ENCODE peak calls at places on chromosomes 12 and 14, in five cellular contexts. H, G, Y, V and P are unnamed samples.
A peak's percentile ranks its signal among the peaks of the same experiment; 100 is the strongest.

GRCh38 chr12:55908726-55909512 is 18.8 kb downstream of the PYM1 start:
- DNase-seq in H (no peak), G (no peak), Y (no peak), V (no peak), P (no peak)

GRCh38 chr12:95207407-95207806 is 9.9 kb downstream of the FGD6 start:
- DNase-seq in H (no peak), G (no peak), Y (no peak), V (no peak), P (no peak)

GRCh38 chr14:36518031-36518585 is 1.9 kb downstream of the NKX2-1 start:
- DNase-seq in H (no peak), G (no peak), Y (no peak), V (no peak), P (no peak)

GRCh38 chr12:88662093-88662492 is 81.8 kb upstream of the KITLG start:
- DNase-seq in H (no peak), G (no peak), Y (no peak), V (no peak), P (no peak)

GRCh38 chr12:57751432-57751787 is 700 bp downstream of the CDK4 start:
- DNase-seq in H (no peak), G (no peak), Y (no peak), V (no peak), P (no peak)

GRCh38 chr12:2291182-2291832 is 238.5 kb downstream of the CACNA1C start:
- DNase-seq in H (peak; percentile 44), G (no peak), Y (no peak), V (peak; percentile 60), P (peak; percentile 16)

GRCh38 chr14:94098359-94098758 is 12.2 kb upstream of the IFI27 start:
- DNase-seq in H (no peak), G (peak; percentile 68), Y (no peak), V (no peak), P (no peak)

GRCh38 chr12:96323906-96324305 is 76.3 kb downstream of the CDK17 start:
- DNase-seq in H (no peak), G (no peak), Y (no peak), V (no peak), P (no peak)

GRCh38 chr14:54722791-54723432 is 156.0 kb downstream of the SAMD4A start:
- DNase-seq in H (peak; percentile 26), G (no peak), Y (no peak), V (peak; percentile 33), P (peak; percentile 58)

GRCh38 chr14:92325835-92326234 is 2.9 kb downstream of the SLC24A4 start:
- DNase-seq in H (no peak), G (no peak), Y (no peak), V (no peak), P (no peak)

GRCh38 chr12:102748704-102749103 is 168.3 kb downstream of the PAH start:
- DNase-seq in H (no peak), G (no peak), Y (no peak), V (no peak), P (no peak)

GRCh38 chr14:58871972-58872530 is 234.3 kb downstream of the DACT1 start:
- DNase-seq in H (no peak), G (no peak), Y (no peak), V (peak; percentile 47), P (no peak)

GRCh38 chr12:124457287-124458219 is 109.9 kb downstream of the NCOR2 start:
- DNase-seq in H (peak; percentile 53), G (peak; percentile 66), Y (no peak), V (no peak), P (no peak)

GRCh38 chr12:56988207-56988739 is 18.1 kb downstream of the ZBTB39 start:
- DNase-seq in H (no peak), G (no peak), Y (no peak), V (no peak), P (no peak)

GRCh38 chr14:104856157-104856868 is 8.8 kb upstream of the CEP170B start:
- DNase-seq in H (no peak), G (no peak), Y (no peak), V (no peak), P (no peak)

GRCh38 chr12:90010089-90010488 is 301.5 kb upstream of the ATP2B1 start:
- DNase-seq in H (no peak), G (no peak), Y (no peak), V (peak; percentile 46), P (peak; percentile 32)

GRCh38 chr12:68175566-68176033 is 16.1 kb upstream of the IFNG start:
- DNase-seq in H (peak; percentile 74), G (no peak), Y (no peak), V (no peak), P (peak; percentile 25)

GRCh38 chr14:80977103-80977728 is 21.8 kb downstream of the TSHR start:
- DNase-seq in H (no peak), G (no peak), Y (no peak), V (no peak), P (no peak)

GRCh38 chr14:93061380-93062012 is 54.2 kb downstream of the ITPK1 start:
- DNase-seq in H (no peak), G (no peak), Y (no peak), V (no peak), P (no peak)

GRCh38 chr14:104750658-104751057 is 2.3 kb upstream of the SIVA1 start:
- DNase-seq in H (no peak), G (no peak), Y (no peak), V (no peak), P (no peak)

GRCh38 chr12:121773011-121773777 is 20.3 kb downstream of the RHOF start:
- DNase-seq in H (peak; percentile 87), G (no peak), Y (no peak), V (peak; percentile 76), P (peak; percentile 64)

GRCh38 chr12:63150255-63151060 is 543 bp downstream of the AVPR1A start:
- DNase-seq in H (no peak), G (no peak), Y (no peak), V (no peak), P (no peak)

GRCh38 chr12:56468216-56469006 is at the start of gene SPRYD4:
- DNase-seq in H (peak; percentile 95), G (peak; percentile 80), Y (peak; percentile 60), V (peak; percentile 93), P (peak; percentile 88)

GRCh38 chr12:65511927-65512326 is 233.4 kb downstream of the MSRB3 start:
- DNase-seq in H (no peak), G (no peak), Y (no peak), V (no peak), P (no peak)

GRCh38 chr12:22851532-22851931 is 226.6 kb downstream of the ETNK1 start:
- DNase-seq in H (no peak), G (no peak), Y (no peak), V (no peak), P (no peak)

GRCh38 chr12:120376416-120376815 is 7.5 kb upstream of the MSI1 start:
- DNase-seq in H (no peak), G (no peak), Y (no peak), V (peak; percentile 17), P (peak; percentile 61)

GRCh38 chr12:71955946-71956345 is 17.3 kb downstream of the TPH2 start:
- DNase-seq in H (no peak), G (no peak), Y (no peak), V (no peak), P (no peak)